ENCODE peak calls at places on chromosomes 2 and 18, in nine cellular contexts. A is OCI-LY7, V is IMR-90, G is body of pancreas, R is esophagus squamous epithelium, D is lung, X is endothelial cell of umbilical vein, L is AG09309, E is fibroblast of villous mesenchyme. M is an unnamed sample.

GRCh38 chr18:58541789-58542425 is 87.0 kb downstream of the ALPK2 start:
- DNase-seq in L (peak), D (peak), R (no peak), E (peak), X (peak), A (no peak), V (peak), G (peak), M (peak)

GRCh38 chr18:47143899-47144485 is 6.3 kb downstream of the HDHD2 start:
- DNase-seq in L (no peak), D (no peak), G (no peak), R (no peak), V (no peak), X (no peak), E (no peak), A (no peak), M (no peak)

GRCh38 chr2:100239513-100240210 is 82.6 kb downstream of the LONRF2 start:
- DNase-seq in A (no peak), X (no peak), E (no peak), R (no peak), L (no peak), D (no peak), V (no peak), G (no peak), M (no peak)

GRCh38 chr18:54423831-54424230 is 66.1 kb downstream of the C18orf54 start:
- DNase-seq in R (no peak), L (no peak), D (no peak), A (no peak), V (no peak), E (no peak), X (no peak), G (no peak), M (no peak)

GRCh38 chr2:98736464-98736889 is 5.5 kb upstream of the MGAT4A start:
- DNase-seq in V (no peak), G (no peak), X (peak), L (no peak), R (no peak), A (no peak), D (no peak), E (peak), M (peak)

GRCh38 chr2:85911836-85912692 is 23.3 kb upstream of the ST3GAL5 start:
- DNase-seq in V (peak), X (no peak), A (no peak), G (no peak), R (no peak), L (no peak), E (peak), D (no peak), M (peak)

GRCh38 chr2:231865222-231865621 is 61.0 kb downstream of the NPPC start:
- DNase-seq in G (no peak), A (no peak), L (no peak), D (no peak), E (no peak), X (no peak), R (no peak), V (no peak), M (no peak)

GRCh38 chr2:40653829-40654228 is 201.9 kb upstream of the SLC8A1 start:
- DNase-seq in G (no peak), A (no peak), X (no peak), V (peak), R (no peak), E (no peak), D (no peak), L (no peak), M (no peak)

GRCh38 chr2:188519133-188519532 is 227.5 kb downstream of the GULP1 start:
- DNase-seq in R (no peak), D (no peak), G (no peak), L (no peak), V (peak), A (no peak), X (peak), E (no peak), M (no peak)

GRCh38 chr2:88350641-88351601 is 101.6 kb downstream of the FOXI3 start:
- DNase-seq in R (no peak), A (peak), X (peak), D (peak), V (peak), G (peak), L (no peak), E (peak), M (peak)

GRCh38 chr2:1400943-1401735 is 12.1 kb upstream of the TPO start:
- DNase-seq in E (no peak), D (no peak), V (no peak), X (no peak), L (no peak), R (no peak), A (no peak), G (no peak), M (no peak)

GRCh38 chr2:239261796-239262475 is 138.9 kb downstream of the HDAC4 start:
- DNase-seq in X (no peak), E (no peak), L (no peak), D (no peak), G (no peak), V (no peak), A (no peak), R (no peak), M (no peak)

GRCh38 chr2:240322231-240322955 is 113.1 kb upstream of the GPC1 start:
- DNase-seq in E (peak), L (no peak), G (no peak), X (no peak), V (peak), R (no peak), A (no peak), D (no peak), M (no peak)

GRCh38 chr2:205270689-205271088 is 411.6 kb upstream of the NRP2 start:
- DNase-seq in D (no peak), A (no peak), G (peak), L (no peak), E (no peak), V (no peak), R (no peak), X (peak), M (no peak)

GRCh38 chr2:109529532-109530449 is 84.0 kb downstream of the SEPTIN10 start:
- DNase-seq in E (peak), V (no peak), D (no peak), G (no peak), A (no peak), X (no peak), L (no peak), R (no peak), M (no peak)

GRCh38 chr2:74856004-74856578 is 22.2 kb downstream of the HK2 start:
- DNase-seq in L (no peak), R (no peak), G (no peak), D (peak), V (no peak), X (no peak), E (no peak), A (no peak), M (no peak)
- TF ChIP-seq CTCF in L (no peak), R (no peak), G (no peak), D (no peak), V (no peak), X (no peak), E (no peak), A (no peak), M (no peak)

GRCh38 chr2:193584001-193584400 is 1389.3 kb upstream of the TMEFF2 start:
- DNase-seq in V (peak), A (no peak), E (no peak), D (no peak), R (no peak), G (no peak), X (no peak), L (no peak), M (no peak)
- TF ChIP-seq CTCF in V (no peak), A (no peak), E (no peak), D (no peak), R (no peak), G (no peak), X (no peak), L (peak), M (no peak)

GRCh38 chr2:28751102-28751955 is at the start of gene PPP1CB:
- DNase-seq in V (peak), L (peak), A (peak), D (peak), X (peak), E (peak), R (peak), G (peak), M (peak)
- TF ChIP-seq CTCF in V (peak), L (no peak), A (peak), D (peak), X (no peak), E (peak), R (peak), G (peak), M (no peak)

GRCh38 chr2:185475868-185476267 is 262.7 kb upstream of the FSIP2 start:
- DNase-seq in E (no peak), D (no peak), X (no peak), L (no peak), R (no peak), A (no peak), V (no peak), G (no peak), M (no peak)
- TF ChIP-seq CTCF in E (no peak), D (no peak), X (no peak), L (no peak), R (no peak), A (no peak), V (no peak), G (no peak), M (no peak)

DNA sequence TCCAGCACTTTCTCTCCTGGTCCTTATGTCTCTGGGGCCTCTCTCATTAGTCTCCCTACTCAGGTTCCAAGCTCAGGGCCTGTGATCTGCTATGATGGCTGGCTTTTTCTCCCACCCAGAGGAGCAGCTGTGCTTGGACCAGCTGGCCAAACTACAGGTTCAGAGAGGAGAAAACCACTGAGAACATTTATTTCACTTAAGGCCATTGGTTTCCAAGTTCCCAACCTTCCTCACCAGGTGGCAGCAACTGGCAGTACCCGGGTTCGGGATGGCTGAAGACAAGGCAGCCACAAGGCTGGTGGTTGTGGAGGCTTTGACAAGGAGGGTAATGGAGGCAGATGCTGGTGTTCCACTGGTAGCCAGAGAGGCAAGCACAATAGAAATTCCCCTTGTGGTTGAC is 29.9 kb upstream of the SELENOI start:
- DNase-seq in V (no peak), G (no peak), D (no peak), A (peak), X (no peak), R (no peak), E (peak), L (no peak), M (peak)
- TF ChIP-seq CTCF in V (no peak), G (peak), D (no peak), A (peak), X (no peak), R (no peak), E (peak), L (peak), M (peak)

GRCh38 chr2:54945401-54946219 is 104.6 kb downstream of the RTN4 start:
- DNase-seq in E (peak), L (peak), G (peak), R (no peak), D (peak), V (peak), X (no peak), A (no peak), M (peak)

GRCh38 chr2:54946220-54946568 is 104.1 kb downstream of the RTN4 start:
- DNase-seq in D (no peak), E (no peak), V (no peak), X (no peak), L (no peak), A (no peak), G (no peak), R (no peak), M (no peak)

GRCh38 chr2:54947121-54947520 is 103.1 kb downstream of the RTN4 start:
- DNase-seq in V (no peak), X (no peak), A (no peak), R (no peak), E (no peak), G (no peak), D (no peak), L (no peak), M (no peak)

GRCh38 chr2:54942373-54942772 is 107.9 kb downstream of the RTN4 start:
- DNase-seq in X (no peak), G (no peak), L (no peak), D (no peak), R (no peak), A (no peak), V (no peak), E (no peak), M (peak)

GRCh38 chr2:54944724-54945326 is 105.4 kb downstream of the RTN4 start:
- DNase-seq in G (no peak), A (no peak), D (no peak), V (no peak), X (no peak), L (no peak), E (no peak), R (no peak), M (no peak)
- TF ChIP-seq CTCF in G (no peak), A (no peak), D (no peak), V (no peak), X (no peak), L (no peak), E (no peak), R (no peak), M (no peak)

DNA sequence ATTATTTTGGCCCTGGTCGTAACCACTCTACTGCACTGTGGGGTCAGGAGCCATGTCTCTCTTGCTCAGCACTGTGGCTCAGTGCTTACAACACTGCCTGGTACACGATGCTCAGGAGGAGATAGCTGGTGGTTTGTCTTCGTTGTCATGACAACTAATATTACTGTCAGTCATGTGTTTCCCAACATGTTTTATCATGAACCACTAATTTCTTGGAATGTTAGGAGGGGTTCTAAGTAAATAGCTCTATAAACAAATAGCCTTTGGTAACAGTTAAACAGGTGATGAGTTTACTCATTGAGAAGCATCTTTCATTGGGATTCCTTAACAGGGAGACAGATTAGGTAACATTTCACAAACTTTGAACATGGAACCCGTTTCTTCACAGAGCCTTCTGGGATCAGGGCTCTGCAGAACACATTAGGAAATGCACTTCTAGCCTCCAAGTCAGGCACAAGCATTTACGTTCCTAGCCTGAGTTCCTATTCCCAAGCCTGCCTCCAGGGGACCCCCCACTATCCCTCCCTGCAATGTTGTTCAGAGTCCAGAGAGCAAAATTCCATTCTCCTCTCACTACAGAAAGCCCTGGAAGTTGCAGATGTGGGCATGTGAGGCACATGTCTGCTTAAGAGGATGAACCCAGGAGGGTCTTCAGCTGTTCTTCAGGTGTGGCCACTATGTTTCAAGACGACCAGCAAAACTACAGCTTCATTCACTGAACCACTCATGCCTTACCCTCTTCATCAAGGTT is 6.4 kb upstream of the RBM44 start:
- DNase-seq in V (peak), X (no peak), D (no peak), A (no peak), R (no peak), E (peak), L (no peak), G (no peak), M (no peak)
- TF ChIP-seq CTCF in V (peak), X (no peak), D (no peak), A (peak), R (no peak), E (peak), L (peak), G (no peak), M (no peak)

GRCh38 chr2:46779447-46779941 is 136.1 kb downstream of the MCFD2 start:
- DNase-seq in G (no peak), X (peak), D (no peak), E (no peak), L (no peak), R (no peak), A (no peak), V (peak), M (no peak)

GRCh38 chr2:46781468-46782189 is 134.0 kb downstream of the MCFD2 start:
- DNase-seq in L (no peak), E (no peak), X (peak), R (no peak), V (no peak), D (no peak), A (no peak), G (no peak), M (no peak)

GRCh38 chr2:46778516-46778915 is 137.1 kb downstream of the MCFD2 start:
- DNase-seq in E (no peak), V (no peak), A (no peak), D (no peak), X (no peak), L (no peak), G (no peak), R (no peak), M (no peak)

GRCh38 chr2:46780411-46780800 is 135.2 kb downstream of the MCFD2 start:
- DNase-seq in E (no peak), G (no peak), A (no peak), V (no peak), R (no peak), X (peak), L (no peak), D (no peak), M (no peak)

GRCh38 chr2:46780801-46781445 is 134.7 kb downstream of the MCFD2 start:
- DNase-seq in L (peak), X (no peak), G (no peak), E (peak), V (peak), D (no peak), R (no peak), A (peak), M (no peak)
- TF ChIP-seq CTCF in L (peak), X (no peak), G (no peak), E (peak), V (peak), D (no peak), R (no peak), A (peak), M (no peak)

GRCh38 chr2:202752071-202752470 is 117.3 kb downstream of the FAM117B start:
- DNase-seq in D (no peak), A (no peak), R (no peak), V (no peak), X (no peak), G (no peak), L (no peak), E (no peak), M (no peak)
- TF ChIP-seq CTCF in D (no peak), A (no peak), R (no peak), V (no peak), X (no peak), G (no peak), L (no peak), E (no peak), M (no peak)

GRCh38 chr2:11830708-11831301 is 84.4 kb downstream of the LPIN1 start:
- DNase-seq in L (no peak), A (no peak), X (no peak), G (no peak), D (no peak), V (no peak), R (no peak), E (no peak), M (no peak)

GRCh38 chr2:11828933-11829323 is 82.5 kb downstream of the LPIN1 start:
- DNase-seq in V (no peak), L (no peak), A (no peak), D (no peak), R (no peak), G (no peak), E (no peak), X (no peak), M (no peak)

GRCh38 chr2:11829324-11829946 is 83.0 kb downstream of the LPIN1 start:
- DNase-seq in X (peak), R (peak), V (peak), L (no peak), A (peak), D (peak), E (peak), G (peak), M (peak)

GRCh38 chr2:11831415-11831814 is 85.0 kb downstream of the LPIN1 start:
- DNase-seq in D (no peak), A (no peak), X (no peak), L (no peak), E (no peak), G (no peak), R (no peak), V (no peak), M (no peak)

DNA sequence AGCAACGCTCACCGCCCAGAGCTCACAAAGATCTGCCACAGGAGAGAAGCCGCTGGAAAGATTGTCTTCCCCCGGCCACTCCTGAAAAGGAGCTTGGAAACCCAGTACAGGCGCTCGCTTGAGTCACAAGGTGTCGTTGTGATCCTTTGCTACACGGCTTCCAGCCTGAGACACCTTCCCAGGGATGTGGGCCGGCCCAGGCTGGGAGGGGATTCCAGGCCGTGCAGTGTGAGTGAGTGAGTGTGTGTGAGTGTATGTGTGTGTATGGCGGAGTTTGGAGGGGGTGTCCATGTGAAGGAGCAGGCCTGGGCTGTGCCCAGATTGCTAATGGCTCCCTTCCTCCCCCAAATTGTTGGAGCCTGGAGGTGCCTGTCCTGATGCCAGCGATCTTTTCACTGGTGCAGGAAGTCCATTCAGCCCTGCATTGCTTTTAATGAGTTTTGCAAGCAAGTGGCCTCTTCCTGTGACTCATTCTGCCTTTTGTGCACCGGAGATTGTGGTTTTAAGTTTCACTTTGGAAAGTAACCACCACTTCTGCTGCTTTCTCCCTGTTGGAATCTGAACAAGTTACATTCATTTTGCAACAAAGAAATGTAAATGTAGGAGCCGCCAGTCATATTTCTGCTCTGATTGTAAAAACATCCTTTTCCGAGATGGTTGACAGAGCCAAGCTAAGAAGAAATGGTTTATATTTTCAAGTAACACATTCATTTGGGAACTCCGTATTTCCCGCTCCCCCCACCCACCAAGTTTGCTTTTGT is 83.7 kb downstream of the LPIN1 start:
- DNase-seq in G (peak), X (peak), V (peak), A (peak), R (peak), L (peak), E (peak), D (peak), M (peak)
- TF ChIP-seq CTCF in G (peak), X (peak), V (peak), A (no peak), R (peak), L (peak), E (peak), D (no peak), M (no peak)

M was measured in activated CD8-positive, alpha-beta T cell treated with anti-CD3 and anti-CD28 coated beads for 36 hours.